ENCODE peak calls at places on chromosome 14, in ten cellular contexts. V is fibroblast of lung; I is RWPE2; K is lower lobe of right lung; B is GM12878; F is uterus; G is psoas muscle; W is transverse colon; E is CD8-positive, alpha-beta memory T cell; O is right atrium auricular region. J is an unnamed sample.

GRCh38 chr14:99684356-99684952 is 356 bp downstream of the CYP46A1 start:
- DNase-seq in G (no peak), V (no peak), W (no peak), I (no peak), F (no peak), K (no peak), B (no peak), E (no peak), O (no peak), J (no peak)

GRCh38 chr14:101715209-101716076 is 46.1 kb upstream of the PPP2R5C start:
- DNase-seq in B (no peak), W (no peak), I (peak; percentile 48), G (no peak), F (no peak), O (peak; percentile 42), V (no peak), K (no peak), E (no peak), J (no peak)

GRCh38 chr14:100246809-100247428 is 8.0 kb downstream of the YY1 start:
- DNase-seq in F (no peak), E (peak; percentile 46), W (no peak), O (no peak), V (peak; percentile 43), B (no peak), G (no peak), K (no peak), I (no peak), J (no peak)

GRCh38 chr14:33714527-33715222 is 236.2 kb downstream of the EGLN3 start:
- DNase-seq in O (no peak), B (no peak), I (no peak), W (no peak), K (no peak), G (no peak), V (peak; percentile 19), E (no peak), F (no peak), J (no peak)

GRCh38 chr14:100857196-100857922 is 31.4 kb downstream of the MEG3 start:
- DNase-seq in F (no peak), O (no peak), E (no peak), B (no peak), K (peak; percentile 30), I (no peak), G (no peak), V (no peak), W (no peak), J (no peak)

GRCh38 chr14:35991356-35991755 is 165.2 kb downstream of the BRMS1L start:
- DNase-seq in K (no peak), W (no peak), G (no peak), O (no peak), B (no peak), I (no peak), E (no peak), F (no peak), V (no peak), J (no peak)

GRCh38 chr14:69354383-69355154 is 43.5 kb downstream of the ERH start:
- DNase-seq in W (peak; percentile 75), E (no peak), V (no peak), F (no peak), O (no peak), K (no peak), I (no peak), B (peak; percentile 87), G (no peak), J (no peak)

GRCh38 chr14:36520601-36521525 is 831 bp upstream of the NKX2-1 start:
- DNase-seq in B (no peak), F (no peak), I (no peak), G (no peak), V (peak; percentile 11), O (no peak), E (no peak), K (peak; percentile 79), W (peak; percentile 30), J (no peak)

GRCh38 chr14:59189281-59189821 is 884 bp downstream of the DAAM1 start:
- DNase-seq in G (peak; percentile 22), B (no peak), O (no peak), I (peak; percentile 62), E (peak; percentile 39), F (peak; percentile 43), W (no peak), K (peak; percentile 51), V (no peak), J (no peak)

GRCh38 chr14:72550513-72550912 is 343.4 kb downstream of the DPF3 start:
- DNase-seq in W (no peak), K (no peak), O (no peak), G (no peak), B (no peak), F (no peak), V (no peak), E (no peak), I (no peak), J (no peak)

GRCh38 chr14:78985668-78986073 is 815.5 kb downstream of the NRXN3 start:
- DNase-seq in B (no peak), F (no peak), W (no peak), O (no peak), E (no peak), V (no peak), K (no peak), I (no peak), G (no peak), J (no peak)

GRCh38 chr14:46988312-46988711 is 336.7 kb upstream of the RPL10L start:
- DNase-seq in K (no peak), V (no peak), F (no peak), O (no peak), G (no peak), B (no peak), W (no peak), I (no peak), E (no peak), J (no peak)

GRCh38 chr14:46985529-46986137 is 334.1 kb upstream of the RPL10L start:
- DNase-seq in G (no peak), E (no peak), W (no peak), B (no peak), F (no peak), V (no peak), O (no peak), K (no peak), I (no peak), J (no peak)
- H3K9me3 ChIP-seq in G (no peaks in the 10 kb centered on the region), E (no peaks in the 10 kb centered on the region), W (no peaks in the 10 kb centered on the region), B (no peaks in the 10 kb centered on the region), F (no peaks in the 10 kb centered on the region), V (no peaks in the 10 kb centered on the region), O (no peaks in the 10 kb centered on the region), K (no peaks in the 10 kb centered on the region), I (no peaks in the 10 kb centered on the region), J (peaks cover 4% of the 10 kb centered on the region)

GRCh38 chr14:105326568-105326867 is 12.0 kb downstream of the PACS2 start:
- DNase-seq in K (no peak), W (no peak), O (no peak), E (no peak), B (no peak), V (no peak), G (no peak), F (no peak), I (no peak), J (no peak)

GRCh38 chr14:105325716-105326567 is 11.4 kb downstream of the PACS2 start:
- DNase-seq in W (no peak), V (no peak), I (peak; percentile 73), F (no peak), K (no peak), E (no peak), G (no peak), B (no peak), O (no peak), J (no peak)

GRCh38 chr14:105328678-105329390 is 14.3 kb downstream of the PACS2 start:
- DNase-seq in F (no peak), G (no peak), V (no peak), O (no peak), I (no peak), K (no peak), B (no peak), E (no peak), W (no peak), J (no peak)

GRCh38 chr14:105328070-105328677 is 13.6 kb downstream of the PACS2 start:
- DNase-seq in B (no peak), G (no peak), W (no peak), O (no peak), V (no peak), F (no peak), I (no peak), E (no peak), K (no peak), J (no peak)

DNA sequence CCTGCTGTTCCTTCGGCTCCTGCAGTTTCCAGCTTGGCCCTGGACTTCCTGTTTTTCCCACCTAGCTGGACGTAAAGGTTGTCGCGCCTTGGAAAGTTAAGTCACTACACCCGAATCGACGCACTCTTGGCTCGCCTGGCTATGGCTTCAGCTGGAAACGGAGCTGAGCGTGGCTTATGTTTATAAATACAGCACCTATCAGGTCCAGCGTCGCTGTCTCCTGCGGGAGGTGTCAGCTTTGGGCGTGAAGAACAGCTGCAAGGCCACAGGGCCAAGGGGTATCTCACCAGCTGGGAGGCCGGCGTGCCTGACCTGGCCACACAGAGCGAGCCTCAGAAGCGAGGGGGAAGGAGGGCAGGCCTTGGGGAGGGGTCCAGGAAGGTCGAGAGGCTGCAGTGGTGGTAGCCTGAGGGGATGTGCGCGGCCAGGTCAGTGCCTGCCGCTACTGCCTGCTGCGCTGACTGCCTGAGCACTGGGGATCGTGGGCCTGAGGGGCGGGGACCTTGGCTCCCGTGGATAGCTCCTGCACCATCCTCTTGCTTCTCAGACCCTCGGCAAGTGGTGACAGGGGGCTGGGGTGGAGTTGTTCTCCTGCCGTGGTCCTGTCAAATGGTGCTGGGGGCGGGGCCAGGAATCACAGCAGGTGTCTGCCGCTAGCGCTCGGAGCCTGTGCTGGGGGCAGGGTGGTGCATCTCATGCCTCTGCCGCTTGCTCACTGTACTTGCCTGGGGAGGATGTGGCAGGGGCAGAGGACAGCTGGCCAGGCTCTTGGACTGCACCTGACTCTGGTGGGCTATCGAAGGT is 12.5 kb downstream of the PACS2 start:
- DNase-seq in I (peak; percentile 73), E (no peak), G (no peak), W (no peak), B (no peak), V (no peak), K (no peak), F (no peak), O (no peak), J (no peak)
- H3K9me3 ChIP-seq in I (no peaks in the 10 kb centered on the region), E (no peaks in the 10 kb centered on the region), G (no peaks in the 10 kb centered on the region), W (no peaks in the 10 kb centered on the region), B (no peaks in the 10 kb centered on the region), V (no peaks in the 10 kb centered on the region), K (no peaks in the 10 kb centered on the region), F (no peaks in the 10 kb centered on the region), O (no peaks in the 10 kb centered on the region), J (no peaks in the 10 kb centered on the region)

DNA sequence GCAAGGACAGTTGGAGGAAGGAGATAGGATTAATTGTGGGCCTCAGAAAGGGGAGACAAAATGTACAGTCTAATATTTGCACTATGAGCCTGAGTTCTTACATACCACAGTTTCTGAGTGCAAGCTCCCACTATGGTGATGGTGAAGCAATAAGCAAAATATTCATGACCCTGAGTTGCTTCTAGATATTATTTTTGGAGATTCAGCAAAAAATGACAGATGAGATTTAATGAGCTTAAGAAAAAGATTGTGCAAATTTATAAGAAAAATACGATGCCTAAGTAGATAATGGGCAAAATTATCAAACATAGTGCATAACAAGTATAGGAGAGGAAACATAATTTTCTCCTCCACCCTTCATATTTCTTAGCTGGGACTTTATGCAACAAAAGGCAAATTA is 66.9 kb downstream of the DHRS2 start:
- DNase-seq in E (no peak), K (no peak), G (no peak), W (no peak), O (no peak), V (no peak), I (no peak), B (no peak), F (no peak), J (no peak)
- H3K9me3 ChIP-seq in E (no peaks in the 10 kb centered on the region), K (peaks cover 5% of the 10 kb centered on the region), G (no peaks in the 10 kb centered on the region), W (peaks cover 8% of the 10 kb centered on the region), O (peaks cover 12% of the 10 kb centered on the region), V (no peaks in the 10 kb centered on the region), I (peaks cover 13% of the 10 kb centered on the region), B (peaks cover 2% of the 10 kb centered on the region), F (no peaks in the 10 kb centered on the region), J (no peaks in the 10 kb centered on the region)

GRCh38 chr14:98014851-98015615 is 1217.9 kb downstream of the VRK1 start:
- DNase-seq in O (no peak), F (no peak), G (no peak), E (no peak), I (no peak), W (no peak), B (no peak), V (no peak), K (no peak), J (no peak)
- H3K9me3 ChIP-seq in O (no peaks in the 10 kb centered on the region), F (no peaks in the 10 kb centered on the region), G (no peaks in the 10 kb centered on the region), E (no peaks in the 10 kb centered on the region), I (no peaks in the 10 kb centered on the region), W (no peaks in the 10 kb centered on the region), B (no peaks in the 10 kb centered on the region), V (no peaks in the 10 kb centered on the region), K (no peaks in the 10 kb centered on the region), J (no peaks in the 10 kb centered on the region)

J was measured in effector memory CD4-positive, alpha-beta T cell.